ENCODE peak calls at places on chromosomes 13 and 19, in four cellular contexts. One of them, this sample, is unnamed. For H3K4me1, the result is how much of the 10 kb centered on the place peaks cover.

GRCh38 chr13:105598551-105598950 is 936.9 kb downstream of the EFNB2 start:
- DNase-seq in cardiac muscle cell: no peak
- DNase-seq in H9: no peak
- DNase-seq in small intestine: no peak
- DNase-seq in this sample: no peak

GRCh38 chr19:34888091-34888490 is 38.6 kb upstream of the ZNF30 start:
- DNase-seq in cardiac muscle cell: no peak
- DNase-seq in H9: no peak
- DNase-seq in small intestine: no peak
- DNase-seq in this sample: no peak

GRCh38 chr19:3578390-3578789 is 5.6 kb downstream of the HMG20B start:
- DNase-seq in cardiac muscle cell: no peak
- DNase-seq in H9: no peak
- DNase-seq in small intestine: no peak
- DNase-seq in this sample: no peak

GRCh38 chr19:37954421-37954874 is 47.4 kb downstream of the SIPA1L3 start:
- DNase-seq in cardiac muscle cell: peak
- DNase-seq in H9: no peak
- DNase-seq in small intestine: peak
- DNase-seq in this sample: peak

GRCh38 chr19:3284759-3285646 is 60.5 kb downstream of the CELF5 start:
- DNase-seq in cardiac muscle cell: peak
- DNase-seq in H9: peak
- DNase-seq in small intestine: peak
- DNase-seq in this sample: peak

GRCh38 chr13:20528451-20528850 is 2.8 kb upstream of the CRYL1 start:
- DNase-seq in cardiac muscle cell: no peak
- DNase-seq in H9: no peak
- DNase-seq in small intestine: no peak
- DNase-seq in this sample: no peak

GRCh38 chr19:12956446-12957388 is at the start of gene GADD45GIP1:
- DNase-seq in cardiac muscle cell: peak
- DNase-seq in H9: peak
- DNase-seq in small intestine: peak
- DNase-seq in this sample: peak

GRCh38 chr19:29271911-29272310 is 59.0 kb upstream of the UQCRFS1 start:
- DNase-seq in cardiac muscle cell: no peak
- DNase-seq in H9: no peak
- DNase-seq in small intestine: no peak
- DNase-seq in this sample: peak

GRCh38 chr19:48279747-48280146 is 9.9 kb downstream of the ZNF114 start:
- DNase-seq in cardiac muscle cell: no peak
- DNase-seq in H9: no peak
- DNase-seq in small intestine: no peak
- DNase-seq in this sample: peak

GRCh38 chr19:9308091-9308490 is 1.5 kb downstream of the ZNF699 start:
- DNase-seq in cardiac muscle cell: no peak
- DNase-seq in H9: no peak
- DNase-seq in small intestine: no peak
- DNase-seq in this sample: no peak

GRCh38 chr13:30153871-30154426 is 153.4 kb downstream of the KATNAL1 start:
- DNase-seq in cardiac muscle cell: peak
- DNase-seq in H9: peak
- DNase-seq in small intestine: no peak
- DNase-seq in this sample: no peak

GRCh38 chr13:73090116-73090811 is 31.5 kb downstream of the KLF5 start:
- DNase-seq in cardiac muscle cell: no peak
- DNase-seq in H9: peak
- DNase-seq in small intestine: peak
- DNase-seq in this sample: no peak

GRCh38 chr19:9700229-9700981 is 25.5 kb upstream of the ZNF562 start:
- DNase-seq in cardiac muscle cell: no peak
- DNase-seq in H9: no peak
- DNase-seq in small intestine: no peak
- DNase-seq in this sample: no peak

GRCh38 chr13:113579686-113580085 is 4.9 kb upstream of the TFDP1 start:
- DNase-seq in cardiac muscle cell: no peak
- DNase-seq in H9: no peak
- DNase-seq in small intestine: no peak
- DNase-seq in this sample: peak

GRCh38 chr19:12867120-12868099 is 13.8 kb downstream of the DNASE2 start:
- DNase-seq in cardiac muscle cell: peak
- DNase-seq in H9: peak
- DNase-seq in small intestine: peak
- DNase-seq in this sample: peak

GRCh38 chr13:98141938-98142426 is 912 bp upstream of the FARP1 start:
- DNase-seq in cardiac muscle cell: no peak
- DNase-seq in H9: peak
- DNase-seq in small intestine: no peak
- DNase-seq in this sample: no peak

GRCh38 chr19:36115453-36116343 is at the start of gene TBCB:
- DNase-seq in cardiac muscle cell: peak
- DNase-seq in H9: no peak
- DNase-seq in small intestine: peak
- DNase-seq in this sample: peak

GRCh38 chr13:68851026-68851425 is 1256.6 kb upstream of the ATXN8OS start:
- DNase-seq in cardiac muscle cell: no peak
- DNase-seq in H9: no peak
- DNase-seq in small intestine: no peak
- DNase-seq in this sample: no peak

GRCh38 chr13:39612023-39612637 is 9.1 kb upstream of the LHFPL6 start:
- DNase-seq in cardiac muscle cell: peak
- DNase-seq in H9: peak
- DNase-seq in small intestine: peak
- DNase-seq in this sample: no peak

GRCh38 chr13:27622102-27622820 is 569 bp downstream of the POLR1D start:
- DNase-seq in cardiac muscle cell: peak
- DNase-seq in H9: no peak
- DNase-seq in small intestine: no peak
- DNase-seq in this sample: no peak

GRCh38 chr13:23828866-23829265 is 60.3 kb downstream of the MIPEP start:
- DNase-seq in cardiac muscle cell: no peak
- DNase-seq in H9: no peak
- DNase-seq in small intestine: no peak
- DNase-seq in this sample: no peak

GRCh38 chr13:94598281-94598680 is 2.3 kb upstream of the TGDS start:
- DNase-seq in cardiac muscle cell: no peak
- DNase-seq in H9: no peak
- DNase-seq in small intestine: no peak
- DNase-seq in this sample: no peak

GRCh38 chr13:36819811-36820140 is 754 bp downstream of the RFXAP start:
- DNase-seq in cardiac muscle cell: peak
- DNase-seq in H9: peak
- DNase-seq in small intestine: peak
- DNase-seq in this sample: no peak

GRCh38 chr13:94706854-94707399 is 5.4 kb downstream of the SOX21 start:
- DNase-seq in cardiac muscle cell: no peak
- DNase-seq in H9: no peak
- DNase-seq in small intestine: no peak
- DNase-seq in this sample: no peak

GRCh38 chr19:11530432-11530831 is 1.5 kb upstream of the ECSIT start:
- DNase-seq in cardiac muscle cell: peak
- DNase-seq in H9: peak
- DNase-seq in small intestine: peak
- DNase-seq in this sample: peak

GRCh38 chr19:8592231-8593009 is 15.2 kb upstream of the MYO1F start:
- DNase-seq in cardiac muscle cell: peak
- DNase-seq in H9: peak
- DNase-seq in small intestine: peak
- DNase-seq in this sample: peak

GRCh38 chr13:26502826-26503225 is 54.7 kb upstream of the WASF3 start:
- DNase-seq in cardiac muscle cell: no peak
- DNase-seq in H9: peak
- DNase-seq in small intestine: no peak
- DNase-seq in this sample: no peak

GRCh38 chr19:19460761-19461265 is 54.5 kb downstream of the TSSK6 start:
- DNase-seq in cardiac muscle cell: peak
- DNase-seq in H9: peak
- DNase-seq in small intestine: peak
- DNase-seq in this sample: peak

GRCh38 chr19:14413355-14413754 is 5.8 kb downstream of the DDX39A start:
- DNase-seq in cardiac muscle cell: no peak
- DNase-seq in H9: no peak
- DNase-seq in small intestine: no peak
- DNase-seq in this sample: no peak

GRCh38 chr13:112926003-112926402 is 43.0 kb upstream of the MCF2L start:
- DNase-seq in cardiac muscle cell: no peak
- DNase-seq in H9: no peak
- DNase-seq in small intestine: no peak
- DNase-seq in this sample: no peak

GRCh38 chr19:46732966-46733692 is 12.7 kb upstream of the FKRP start:
- DNase-seq in cardiac muscle cell: no peak
- DNase-seq in H9: no peak
- DNase-seq in small intestine: no peak
- DNase-seq in this sample: peak

GRCh38 chr13:20482818-20483217 is 42.8 kb downstream of the CRYL1 start:
- DNase-seq in cardiac muscle cell: no peak
- DNase-seq in H9: no peak
- DNase-seq in small intestine: no peak
- DNase-seq in this sample: no peak

GRCh38 chr13:73058432-73058740 is 419 bp upstream of the KLF5 start:
- DNase-seq in cardiac muscle cell: no peak
- DNase-seq in H9: no peak
- DNase-seq in small intestine: no peak
- DNase-seq in this sample: no peak

GRCh38 chr19:44111910-44112463 is 1.2 kb upstream of the ZNF225 start:
- DNase-seq in cardiac muscle cell: peak
- DNase-seq in H9: peak
- DNase-seq in small intestine: peak
- DNase-seq in this sample: no peak

GRCh38 chr19:6503407-6504201 is 1.5 kb upstream of the TUBB4A start:
- DNase-seq in cardiac muscle cell: no peak
- DNase-seq in H9: no peak
- DNase-seq in small intestine: no peak
- DNase-seq in this sample: no peak
- H3K4me1 ChIP-seq in cardiac muscle cell: under half
- H3K4me1 ChIP-seq in H9: under half
- H3K4me1 ChIP-seq in small intestine: under half
- H3K4me1 ChIP-seq in this sample: under half

DNA sequence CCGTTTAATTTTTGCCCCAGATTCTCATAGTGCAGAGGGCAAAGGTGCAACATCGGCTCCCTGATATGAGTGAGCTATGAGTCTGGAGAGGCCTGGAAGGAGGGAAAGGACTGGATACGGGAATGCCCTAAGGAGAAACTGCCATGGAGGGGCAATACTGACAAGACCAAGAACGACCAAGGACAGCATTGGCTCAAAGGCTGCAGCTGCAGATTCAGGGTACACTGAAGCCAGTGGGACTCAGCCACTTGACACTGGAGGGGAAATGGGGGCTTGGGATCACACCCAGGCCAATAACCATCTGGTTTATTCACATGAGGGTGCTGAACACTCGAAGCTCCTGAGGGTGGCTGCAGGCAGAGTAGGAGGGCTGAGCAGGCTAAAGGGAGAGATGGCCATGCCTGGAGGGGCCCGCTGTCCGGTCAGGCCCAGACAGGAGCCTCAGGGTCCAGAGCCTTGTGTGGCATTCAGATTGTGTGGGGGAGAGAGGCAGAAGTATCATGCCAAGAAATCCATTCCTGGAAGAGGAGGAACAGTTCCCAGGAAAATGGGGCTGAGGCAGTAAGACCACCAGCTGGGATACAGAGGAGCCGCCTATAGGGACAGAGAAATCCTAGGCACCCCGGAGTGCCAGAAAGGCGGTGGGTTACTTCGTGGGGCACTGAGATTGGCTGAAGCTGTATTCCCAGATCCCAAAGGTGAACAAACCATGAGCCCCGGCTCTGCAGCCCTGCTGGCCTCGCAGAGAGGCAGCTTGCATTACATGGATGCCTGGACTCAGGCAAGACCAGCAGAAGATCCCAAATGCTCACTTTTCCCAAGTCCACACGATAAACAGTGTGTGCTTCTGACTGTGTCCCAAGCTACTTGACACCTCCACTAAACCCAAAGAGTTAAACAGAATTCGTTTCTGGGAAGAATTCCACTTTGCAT is 20.7 kb downstream of the COL4A1 start:
- DNase-seq in cardiac muscle cell: no peak
- DNase-seq in H9: no peak
- DNase-seq in small intestine: no peak
- DNase-seq in this sample: no peak
- H3K27ac ChIP-seq in cardiac muscle cell: peak
- H3K27ac ChIP-seq in H9: no peak
- H3K27ac ChIP-seq in small intestine: no peak
- H3K27ac ChIP-seq in this sample: no peak

DNA sequence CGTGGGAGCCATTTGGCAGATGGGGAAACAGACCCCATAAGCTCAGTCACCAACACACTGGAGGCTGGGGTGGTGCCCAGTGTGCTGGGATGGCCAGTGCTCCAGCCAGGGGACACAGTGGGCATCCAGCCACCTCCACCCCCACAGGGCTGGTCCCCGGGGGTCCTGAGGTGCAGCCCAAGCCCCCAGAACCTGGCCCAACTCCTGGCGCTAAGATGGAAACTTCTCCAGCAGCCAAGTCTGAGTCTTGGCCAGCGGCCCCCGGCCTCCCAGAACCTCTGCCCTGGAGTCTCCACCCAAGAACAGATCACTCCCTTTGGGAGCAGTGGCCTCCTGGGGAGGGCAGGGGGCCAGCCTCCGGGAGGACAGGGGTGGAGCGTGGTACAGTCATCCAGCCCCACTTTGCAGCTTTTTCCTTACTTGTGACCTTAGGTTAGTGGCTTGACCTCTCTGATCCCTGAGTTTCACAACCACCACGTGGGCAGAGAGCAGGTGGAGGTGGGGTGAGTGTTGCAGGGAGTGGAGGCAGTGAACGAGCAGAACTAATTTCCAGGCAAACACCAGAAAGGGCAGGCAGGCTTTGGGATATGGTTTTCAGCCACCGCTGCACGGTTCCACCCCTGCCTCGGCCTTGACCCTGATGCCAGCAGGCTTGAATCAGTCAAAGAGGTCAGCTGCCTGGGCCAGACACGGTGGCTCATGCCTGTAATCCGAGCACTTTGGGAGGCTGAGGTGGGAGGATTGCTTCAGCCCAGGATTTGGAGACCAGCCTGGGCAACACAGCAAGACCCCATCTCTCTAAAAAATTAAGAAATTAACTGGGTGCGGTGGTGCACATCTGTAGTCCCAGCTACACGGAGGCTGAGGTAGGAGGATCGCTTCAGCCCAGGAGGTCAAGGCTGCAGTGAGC is 4.3 kb upstream of the NRTN start:
- DNase-seq in cardiac muscle cell: no peak
- DNase-seq in H9: no peak
- DNase-seq in small intestine: no peak
- DNase-seq in this sample: no peak
- H3K4me1 ChIP-seq in cardiac muscle cell: under half
- H3K4me1 ChIP-seq in H9: under half
- H3K4me1 ChIP-seq in small intestine: under half
- H3K4me1 ChIP-seq in this sample: under half

DNA sequence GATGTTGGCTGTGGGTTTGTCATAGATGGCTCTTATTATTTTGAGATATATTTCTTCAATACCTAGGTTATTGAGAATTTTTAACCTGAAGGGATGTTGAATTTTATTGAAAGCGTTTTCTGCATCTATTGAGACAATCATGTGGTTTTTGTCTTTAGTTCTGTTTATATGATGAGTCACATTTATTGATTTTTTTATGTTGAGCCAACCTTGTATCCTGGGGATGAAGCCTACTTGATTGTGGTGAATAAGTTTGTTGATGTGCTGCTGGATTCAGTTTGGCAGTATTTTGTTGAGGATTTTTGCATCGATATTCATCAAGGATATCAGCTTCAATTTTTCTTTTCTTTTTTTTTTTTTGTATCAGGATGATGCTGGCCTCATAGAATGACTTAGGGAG is 29.4 kb downstream of the NBEA start:
- DNase-seq in cardiac muscle cell: no peak
- DNase-seq in H9: no peak
- DNase-seq in small intestine: no peak
- DNase-seq in this sample: no peak
- H3K27ac ChIP-seq in cardiac muscle cell: no peak
- H3K27ac ChIP-seq in H9: no peak
- H3K27ac ChIP-seq in small intestine: no peak
- H3K27ac ChIP-seq in this sample: no peak